ENCODE peak calls at places on chromosome 15, in four cellular contexts. M is GM12878, J is K562, X is HepG2. V is an unnamed sample.

GRCh38 chr15:92878593-92879053 is 21.5 kb upstream of the CHD2 start:
- DNase-seq in M (no peak), J (peak; percentile 57), X (no peak), V (no peak)

GRCh38 chr15:70741677-70742293 is 21.6 kb downstream of the UACA start:
- DNase-seq in M (no peak), J (no peak), X (peak; percentile 37), V (no peak)

GRCh38 chr15:90099868-90100854 is 2.1 kb downstream of the IDH2 start:
- DNase-seq in M (no peak), J (no peak), X (peak; percentile 41), V (no peak)

GRCh38 chr15:63276342-63277043 is 912 bp upstream of the APH1B start:
- DNase-seq in M (no peak), J (no peak), X (no peak), V (no peak)

GRCh38 chr15:83504365-83504764 is 57.2 kb downstream of the SH3GL3 start:
- DNase-seq in M (no peak), J (no peak), X (no peak), V (no peak)

GRCh38 chr15:90623854-90624253 is 93.3 kb upstream of the BLM start:
- DNase-seq in M (no peak), J (no peak), X (no peak), V (no peak)

GRCh38 chr15:90201150-90201943 is at the start of gene SEMA4B:
- DNase-seq in M (no peak), J (peak; percentile 94), X (peak; percentile 36), V (peak; percentile 87)

GRCh38 chr15:78880828-78881227 is 8.1 kb downstream of the MORF4L1 start:
- DNase-seq in M (no peak), J (no peak), X (no peak), V (no peak)

GRCh38 chr15:31396881-31397560 is 70.4 kb downstream of the KLF13 start:
- DNase-seq in M (no peak), J (peak; percentile 81), X (peak; percentile 40), V (peak; percentile 55)

GRCh38 chr15:49707598-49707997 is 86.8 kb downstream of the DTWD1 start:
- DNase-seq in M (no peak), J (no peak), X (no peak), V (no peak)

GRCh38 chr15:92316586-92317295 is 76.9 kb upstream of the ST8SIA2 start:
- DNase-seq in M (no peak), J (no peak), X (no peak), V (no peak)

GRCh38 chr15:41585140-41586047 is 26.4 kb downstream of the TYRO3 start:
- DNase-seq in M (no peak), J (no peak), X (no peak), V (peak; percentile 42)

GRCh38 chr15:49273734-49274318 is 103.8 kb downstream of the GALK2 start:
- DNase-seq in M (no peak), J (no peak), X (no peak), V (no peak)

GRCh38 chr15:98514034-98514622 is 134.2 kb upstream of the IGF1R start:
- DNase-seq in M (no peak), J (no peak), X (no peak), V (no peak)

GRCh38 chr15:78838480-78838879 is 27.2 kb upstream of the ADAMTS7 start:
- DNase-seq in M (no peak), J (no peak), X (no peak), V (no peak)

GRCh38 chr15:83190450-83190849 is 17.2 kb downstream of the HDGFL3 start:
- DNase-seq in M (no peak), J (no peak), X (no peak), V (no peak)

GRCh38 chr15:60583946-60584345 is 105.0 kb upstream of the ICE2 start:
- DNase-seq in M (no peak), J (no peak), X (peak; percentile 62), V (no peak)

GRCh38 chr15:78213956-78214355 is 20.4 kb downstream of the ACSBG1 start:
- DNase-seq in M (no peak), J (no peak), X (no peak), V (no peak)

GRCh38 chr15:32682569-32682968 is 35.2 kb upstream of the GREM1 start:
- DNase-seq in M (no peak), J (no peak), X (no peak), V (no peak)

GRCh38 chr15:50066202-50066601 is 52.8 kb downstream of the ATP8B4 start:
- DNase-seq in M (no peak), J (no peak), X (no peak), V (no peak)

GRCh38 chr15:45522931-45523331 is 376 bp upstream of the SLC30A4 start:
- DNase-seq in M (no peak), J (no peak), X (no peak), V (peak; percentile 19)

GRCh38 chr15:70422342-70422741 is 324.6 kb upstream of the TLE3 start:
- DNase-seq in M (no peak), J (no peak), X (no peak), V (no peak)

GRCh38 chr15:51332211-51333147 is 5.9 kb downstream of the CYP19A1 start:
- DNase-seq in M (no peak), J (no peak), X (no peak), V (no peak)

GRCh38 chr15:96181873-96182301 is 148.6 kb upstream of the NR2F2 start:
- DNase-seq in M (no peak), J (no peak), X (no peak), V (no peak)

GRCh38 chr15:78035319-78035718 is 42.2 kb downstream of the TBC1D2B start:
- DNase-seq in M (no peak), J (no peak), X (no peak), V (no peak)

GRCh38 chr15:59180946-59181345 is 25.7 kb upstream of the LDHAL6B start:
- DNase-seq in M (no peak), J (no peak), X (no peak), V (no peak)

GRCh38 chr15:79769081-79769481 is 127.7 kb downstream of the MTHFS start:
- DNase-seq in M (no peak), J (no peak), X (peak; percentile 19), V (no peak)

GRCh38 chr15:26842391-26842790 is 24.5 kb upstream of the GABRA5 start:
- DNase-seq in M (no peak), J (no peak), X (no peak), V (no peak)
- TF ChIP-seq SP1 in M (no peak), J (no peak), X (no peak), V (no peak)

GRCh38 chr15:85785887-85786777 is 8.6 kb downstream of the KLHL25 start:
- DNase-seq in M (no peak), J (no peak), X (peak; percentile 79), V (no peak)
- TF ChIP-seq TARDBP in M (no peak), J (no peak), X (no peak), V (no peak)

GRCh38 chr15:67107014-67107812 is 41.8 kb downstream of the SMAD3 start:
- DNase-seq in M (no peak), J (peak; percentile 44), X (peak; percentile 65), V (peak; percentile 42)

GRCh38 chr15:67109141-67110034 is 44.0 kb downstream of the SMAD3 start:
- DNase-seq in M (no peak), J (no peak), X (peak; percentile 61), V (no peak)

GRCh38 chr15:67106764-67107013 is 41.3 kb downstream of the SMAD3 start:
- DNase-seq in M (no peak), J (no peak), X (no peak), V (no peak)

GRCh38 chr15:67110400-67110799 is 45.0 kb downstream of the SMAD3 start:
- DNase-seq in M (peak; percentile 54), J (no peak), X (no peak), V (no peak)

DNA sequence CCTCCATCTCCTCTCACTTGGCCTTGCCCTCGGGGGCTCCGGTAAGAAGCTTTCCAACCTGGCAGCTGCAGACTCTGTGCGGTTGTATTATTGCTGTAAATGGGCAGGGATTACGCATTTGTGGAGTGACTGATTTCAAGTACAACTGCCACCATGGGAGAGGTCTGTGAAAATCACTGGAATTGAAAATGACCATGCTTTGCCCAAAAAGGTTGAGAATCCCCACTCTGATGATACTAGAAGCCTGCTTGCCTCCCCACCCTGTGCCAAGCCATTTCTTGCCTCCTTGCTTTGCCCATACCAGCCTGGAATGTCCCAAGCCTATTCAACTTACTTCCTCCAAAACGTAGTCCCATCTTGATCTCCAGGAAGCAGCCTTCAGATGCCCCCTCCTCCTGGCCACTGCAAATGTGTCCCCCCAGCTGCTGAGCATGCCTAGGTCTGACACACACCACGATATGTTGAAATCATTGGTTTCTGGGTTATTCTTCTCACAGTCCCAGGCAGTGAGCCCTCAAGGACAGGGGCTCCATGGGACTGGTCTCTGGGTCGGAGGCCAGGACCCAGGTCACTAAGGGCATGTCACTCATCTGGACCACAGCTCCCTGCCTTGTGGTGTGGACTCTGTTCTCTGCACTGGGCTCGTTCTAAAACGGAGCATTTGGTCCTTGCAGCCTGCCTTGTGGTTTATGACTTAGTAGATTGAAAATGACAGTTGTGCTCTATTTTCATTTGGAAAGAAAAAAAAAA is 42.9 kb downstream of the SMAD3 start:
- DNase-seq in M (no peak), J (no peak), X (peak; percentile 33), V (no peak)
- TF ChIP-seq SP1 in M (no peak), J (no peak), X (no peak), V (no peak)

GRCh38 chr15:86846059-86846458 is 766.4 kb downstream of the AGBL1 start:
- DNase-seq in M (no peak), J (no peak), X (no peak), V (no peak)
- TF ChIP-seq TARDBP in M (no peak), J (no peak), X (no peak), V (no peak)

GRCh38 chr15:34182942-34183341 is 27.0 kb downstream of the KATNBL1 start:
- DNase-seq in M (no peak), J (no peak), X (no peak), V (no peak)
- TF ChIP-seq SP1 in M (no peak), J (no peak), X (no peak), V (no peak)

V was measured in HEK293T.